ENCODE peak calls at places on chromosomes 11 and 22, in nine cellular contexts. One of them, this sample, is unnamed.
A peak's percentile ranks its signal among the peaks of the same experiment; 100 is the strongest.

GRCh38 chr22:44701824-44702478 is at the start of gene PRR5:
- DNase-seq in astrocyte of the spinal cord: peak; percentile 61
- DNase-seq in omental fat pad: no peak
- DNase-seq in fibroblast of lung: peak; percentile 79
- DNase-seq in cardiac fibroblast: peak; percentile 58
- DNase-seq in AG04449: peak; percentile 63
- DNase-seq in lung: peak; percentile 75
- DNase-seq in neural crest cell: peak; percentile 61
- DNase-seq in foreskin fibroblast: peak; percentile 85
- DNase-seq in this sample: peak; percentile 83

GRCh38 chr22:35380013-35380412 is 883 bp upstream of the HMOX1 start:
- DNase-seq in astrocyte of the spinal cord: no peak
- DNase-seq in omental fat pad: no peak
- DNase-seq in fibroblast of lung: peak; percentile 38
- DNase-seq in cardiac fibroblast: peak; percentile 75
- DNase-seq in AG04449: no peak
- DNase-seq in lung: no peak
- DNase-seq in neural crest cell: no peak
- DNase-seq in foreskin fibroblast: peak; percentile 60
- DNase-seq in this sample: no peak

GRCh38 chr11:133906241-133906640 is 50.5 kb downstream of the IGSF9B start:
- DNase-seq in astrocyte of the spinal cord: no peak
- DNase-seq in omental fat pad: no peak
- DNase-seq in fibroblast of lung: no peak
- DNase-seq in cardiac fibroblast: no peak
- DNase-seq in AG04449: no peak
- DNase-seq in lung: no peak
- DNase-seq in neural crest cell: no peak
- DNase-seq in foreskin fibroblast: no peak
- DNase-seq in this sample: no peak

GRCh38 chr22:50456466-50457234 is 18.2 kb downstream of the SBF1 start:
- DNase-seq in astrocyte of the spinal cord: no peak
- DNase-seq in omental fat pad: no peak
- DNase-seq in fibroblast of lung: no peak
- DNase-seq in cardiac fibroblast: no peak
- DNase-seq in AG04449: no peak
- DNase-seq in lung: no peak
- DNase-seq in neural crest cell: no peak
- DNase-seq in foreskin fibroblast: no peak
- DNase-seq in this sample: no peak

GRCh38 chr11:65288706-65289536 is 25.7 kb upstream of the CDC42EP2 start:
- DNase-seq in astrocyte of the spinal cord: no peak
- DNase-seq in omental fat pad: no peak
- DNase-seq in fibroblast of lung: peak; percentile 50
- DNase-seq in cardiac fibroblast: no peak
- DNase-seq in AG04449: no peak
- DNase-seq in lung: no peak
- DNase-seq in neural crest cell: no peak
- DNase-seq in foreskin fibroblast: peak; percentile 66
- DNase-seq in this sample: no peak

GRCh38 chr11:35390737-35391682 is 28.3 kb downstream of the SLC1A2 start:
- DNase-seq in astrocyte of the spinal cord: peak; percentile 70
- DNase-seq in omental fat pad: no peak
- DNase-seq in fibroblast of lung: peak; percentile 86
- DNase-seq in cardiac fibroblast: peak; percentile 88
- DNase-seq in AG04449: no peak
- DNase-seq in lung: no peak
- DNase-seq in neural crest cell: no peak
- DNase-seq in foreskin fibroblast: peak; percentile 76
- DNase-seq in this sample: no peak

GRCh38 chr11:20116825-20117224 is 43.5 kb downstream of the DBX1 start:
- DNase-seq in astrocyte of the spinal cord: no peak
- DNase-seq in omental fat pad: no peak
- DNase-seq in fibroblast of lung: no peak
- DNase-seq in cardiac fibroblast: no peak
- DNase-seq in AG04449: no peak
- DNase-seq in lung: no peak
- DNase-seq in neural crest cell: no peak
- DNase-seq in foreskin fibroblast: no peak
- DNase-seq in this sample: no peak

GRCh38 chr11:65478411-65479183 is 20.2 kb upstream of the MALAT1 start:
- DNase-seq in astrocyte of the spinal cord: peak; percentile 61
- DNase-seq in omental fat pad: no peak
- DNase-seq in fibroblast of lung: peak; percentile 53
- DNase-seq in cardiac fibroblast: peak; percentile 68
- DNase-seq in AG04449: no peak
- DNase-seq in lung: peak; percentile 53
- DNase-seq in neural crest cell: no peak
- DNase-seq in foreskin fibroblast: peak; percentile 41
- DNase-seq in this sample: no peak

GRCh38 chr11:103964390-103964789 is 72.0 kb upstream of the DDI1 start:
- DNase-seq in astrocyte of the spinal cord: no peak
- DNase-seq in omental fat pad: no peak
- DNase-seq in fibroblast of lung: no peak
- DNase-seq in cardiac fibroblast: no peak
- DNase-seq in AG04449: no peak
- DNase-seq in lung: no peak
- DNase-seq in neural crest cell: no peak
- DNase-seq in foreskin fibroblast: no peak
- DNase-seq in this sample: no peak
- TF ChIP-seq CTCF in astrocyte of the spinal cord: peak; percentile 17
- TF ChIP-seq CTCF in omental fat pad: no peak
- TF ChIP-seq CTCF in fibroblast of lung: no peak
- TF ChIP-seq CTCF in cardiac fibroblast: no peak
- TF ChIP-seq CTCF in AG04449: no peak
- TF ChIP-seq CTCF in lung: no peak
- TF ChIP-seq CTCF in neural crest cell: peak; percentile 19
- TF ChIP-seq CTCF in foreskin fibroblast: no peak
- TF ChIP-seq CTCF in this sample: no peak

DNA sequence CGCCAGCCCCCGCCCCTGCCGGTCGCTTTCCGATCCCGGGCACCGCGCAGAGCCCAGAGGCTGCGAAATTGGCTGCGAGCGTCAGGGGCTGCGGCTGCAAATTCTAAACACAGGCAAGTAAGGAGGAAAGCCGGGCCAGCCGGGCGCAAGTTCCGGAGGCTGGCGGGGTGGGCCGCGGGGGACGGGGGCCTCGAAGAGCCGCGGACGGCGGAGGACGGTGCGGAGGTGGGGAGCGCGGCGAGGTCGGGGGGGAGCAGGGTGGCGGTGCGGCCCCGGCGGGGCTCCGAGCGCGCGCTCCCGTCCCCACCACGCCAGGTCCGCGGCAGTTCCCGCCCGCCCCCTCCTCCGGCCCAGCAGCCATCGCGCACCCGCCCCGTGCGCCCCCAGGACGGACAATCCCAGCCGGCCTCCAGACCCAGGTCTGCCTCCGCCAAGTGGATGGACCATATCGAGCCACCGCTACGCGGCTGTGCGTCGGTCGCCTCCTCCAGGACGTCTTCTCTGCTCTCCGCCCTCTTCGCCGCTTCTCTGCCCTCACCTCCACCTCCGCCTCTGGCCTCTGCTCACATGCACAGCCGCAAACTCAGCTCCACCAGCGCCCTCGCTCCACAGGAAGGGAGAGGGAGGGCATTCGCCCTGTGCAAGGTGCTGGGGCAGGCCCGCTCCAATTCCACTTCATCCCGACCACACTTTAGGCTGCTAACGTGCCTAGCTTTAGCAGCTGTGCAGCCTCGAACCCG is 7.2 kb downstream of the ELFN2 start:
- DNase-seq in astrocyte of the spinal cord: no peak
- DNase-seq in omental fat pad: no peak
- DNase-seq in fibroblast of lung: no peak
- DNase-seq in cardiac fibroblast: no peak
- DNase-seq in AG04449: no peak
- DNase-seq in lung: no peak
- DNase-seq in neural crest cell: no peak
- DNase-seq in foreskin fibroblast: no peak
- DNase-seq in this sample: no peak
- TF ChIP-seq CTCF in astrocyte of the spinal cord: no peak
- TF ChIP-seq CTCF in omental fat pad: no peak
- TF ChIP-seq CTCF in fibroblast of lung: no peak
- TF ChIP-seq CTCF in cardiac fibroblast: no peak
- TF ChIP-seq CTCF in AG04449: no peak
- TF ChIP-seq CTCF in lung: no peak
- TF ChIP-seq CTCF in neural crest cell: no peak
- TF ChIP-seq CTCF in foreskin fibroblast: no peak
- TF ChIP-seq CTCF in this sample: no peak

GRCh38 chr11:113241190-113242051 is 73.0 kb upstream of the TTC12 start:
- DNase-seq in astrocyte of the spinal cord: peak; percentile 20
- DNase-seq in omental fat pad: no peak
- DNase-seq in fibroblast of lung: peak; percentile 61
- DNase-seq in cardiac fibroblast: no peak
- DNase-seq in AG04449: no peak
- DNase-seq in lung: no peak
- DNase-seq in neural crest cell: no peak
- DNase-seq in foreskin fibroblast: peak; percentile 30
- DNase-seq in this sample: no peak
- TF ChIP-seq CTCF in astrocyte of the spinal cord: no peak
- TF ChIP-seq CTCF in omental fat pad: no peak
- TF ChIP-seq CTCF in fibroblast of lung: no peak
- TF ChIP-seq CTCF in cardiac fibroblast: no peak
- TF ChIP-seq CTCF in AG04449: no peak
- TF ChIP-seq CTCF in lung: no peak
- TF ChIP-seq CTCF in neural crest cell: no peak
- TF ChIP-seq CTCF in foreskin fibroblast: no peak
- TF ChIP-seq CTCF in this sample: no peak

GRCh38 chr22:20583471-20583922 is 76.1 kb downstream of the MED15 start:
- DNase-seq in astrocyte of the spinal cord: no peak
- DNase-seq in omental fat pad: no peak
- DNase-seq in fibroblast of lung: no peak
- DNase-seq in cardiac fibroblast: no peak
- DNase-seq in AG04449: no peak
- DNase-seq in lung: no peak
- DNase-seq in neural crest cell: no peak
- DNase-seq in foreskin fibroblast: no peak
- DNase-seq in this sample: no peak
- TF ChIP-seq CTCF in astrocyte of the spinal cord: peak; percentile 26
- TF ChIP-seq CTCF in omental fat pad: no peak
- TF ChIP-seq CTCF in fibroblast of lung: no peak
- TF ChIP-seq CTCF in cardiac fibroblast: peak; percentile 4
- TF ChIP-seq CTCF in AG04449: no peak
- TF ChIP-seq CTCF in lung: no peak
- TF ChIP-seq CTCF in neural crest cell: no peak
- TF ChIP-seq CTCF in foreskin fibroblast: peak; percentile 9
- TF ChIP-seq CTCF in this sample: no peak

DNA sequence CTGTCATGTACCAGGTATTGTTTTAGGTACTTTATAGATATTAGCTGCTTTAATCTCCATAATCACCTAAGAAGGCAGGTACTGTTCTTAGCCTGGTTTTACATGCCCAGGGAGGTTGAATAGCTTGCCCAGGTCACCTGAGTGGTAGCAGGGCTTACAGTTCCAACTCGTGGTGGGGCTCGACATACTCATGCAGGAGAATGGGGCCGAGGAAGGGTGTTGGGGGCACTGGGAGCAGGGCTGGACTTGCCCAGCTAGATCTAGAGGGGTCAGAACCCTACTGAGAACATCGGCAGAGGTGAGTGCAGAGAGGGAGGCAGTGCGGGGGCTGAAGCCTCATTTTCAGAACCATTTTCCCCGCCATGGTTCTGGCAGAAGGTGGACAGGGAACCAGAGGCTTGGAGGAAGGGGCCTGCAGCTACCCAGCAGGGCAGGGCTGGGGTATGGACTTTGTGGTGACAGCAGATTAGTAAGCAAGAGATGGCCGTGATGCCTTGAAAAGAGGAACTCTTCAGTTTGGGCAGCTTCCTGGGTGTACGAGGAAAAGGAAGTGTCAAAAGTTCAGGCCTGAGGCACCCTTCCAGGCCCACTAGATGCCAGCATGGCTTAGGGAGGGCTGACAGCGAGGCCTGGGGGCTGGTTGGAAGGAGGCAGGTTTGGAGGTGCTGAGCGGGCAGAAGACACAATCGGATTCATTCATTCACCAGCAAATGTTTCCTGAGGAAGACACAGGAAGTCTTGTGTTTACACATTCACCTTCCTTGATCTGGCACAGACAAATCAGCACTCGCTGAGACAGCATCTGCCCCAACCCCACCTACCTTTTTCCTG is 54.7 kb upstream of the LYVE1 start:
- DNase-seq in astrocyte of the spinal cord: no peak
- DNase-seq in omental fat pad: no peak
- DNase-seq in fibroblast of lung: no peak
- DNase-seq in cardiac fibroblast: no peak
- DNase-seq in AG04449: no peak
- DNase-seq in lung: peak; percentile 50
- DNase-seq in neural crest cell: no peak
- DNase-seq in foreskin fibroblast: no peak
- DNase-seq in this sample: no peak
- TF ChIP-seq CTCF in astrocyte of the spinal cord: no peak
- TF ChIP-seq CTCF in omental fat pad: no peak
- TF ChIP-seq CTCF in fibroblast of lung: no peak
- TF ChIP-seq CTCF in cardiac fibroblast: no peak
- TF ChIP-seq CTCF in AG04449: no peak
- TF ChIP-seq CTCF in lung: no peak
- TF ChIP-seq CTCF in neural crest cell: no peak
- TF ChIP-seq CTCF in foreskin fibroblast: no peak
- TF ChIP-seq CTCF in this sample: no peak

This sample was measured in natural killer cell.